ENCODE peak calls at places on chromosomes 6 and 20, in ten cellular contexts. O, S, H, W, Z, E, A, G, I and D are unnamed samples.

GRCh38 chr6:27019651-27020552 is 227.6 kb upstream of the PRSS16 start:
- DNase-seq in A (peak; percentile 18), E (peak; percentile 76), O (peak; percentile 92), Z (peak; percentile 93), W (peak; percentile 59), H (peak; percentile 88), S (peak; percentile 91), I (peak; percentile 89), G (peak; percentile 83), D (no peak)

GRCh38 chr6:74343804-74344203 is 647.8 kb downstream of the CD109 start:
- DNase-seq in G (no peak), A (no peak), E (no peak), W (no peak), O (no peak), S (peak; percentile 8), I (no peak), H (no peak), Z (no peak), D (no peak)

GRCh38 chr6:13397359-13398080 is 69.2 kb upstream of the TBC1D7 start:
- DNase-seq in H (no peak), G (no peak), A (no peak), I (no peak), Z (no peak), E (no peak), S (no peak), W (no peak), O (peak; percentile 56), D (no peak)

GRCh38 chr6:158808918-158809678 is 10.1 kb downstream of the EZR start:
- DNase-seq in O (no peak), I (no peak), A (no peak), W (no peak), G (no peak), H (no peak), E (peak; percentile 27), S (no peak), Z (no peak), D (no peak)

GRCh38 chr20:25036331-25036936 is 21.5 kb downstream of the ACSS1 start:
- DNase-seq in Z (no peak), I (no peak), O (no peak), W (no peak), H (no peak), G (no peak), S (no peak), E (no peak), A (no peak), D (no peak)

GRCh38 chr6:140073456-140073855 is 699.0 kb upstream of the CITED2 start:
- DNase-seq in S (peak; percentile 26), A (no peak), Z (no peak), H (no peak), I (no peak), O (no peak), W (no peak), G (no peak), E (no peak), D (no peak)

GRCh38 chr20:19090332-19090731 is 122.1 kb upstream of the SLC24A3 start:
- DNase-seq in W (no peak), Z (no peak), G (no peak), A (no peak), S (no peak), O (no peak), H (no peak), E (no peak), I (no peak), D (no peak)

GRCh38 chr6:26195376-26195923 is 108.2 kb downstream of the HFE start:
- DNase-seq in G (peak; percentile 65), O (peak; percentile 95), E (peak; percentile 91), H (no peak), S (peak; percentile 92), A (no peak), I (peak; percentile 87), W (peak; percentile 89), Z (peak; percentile 94), D (peak; percentile 88)

GRCh38 chr6:150689900-150690590 is 90.4 kb downstream of the PLEKHG1 start:
- DNase-seq in H (no peak), O (no peak), E (no peak), Z (no peak), W (no peak), G (no peak), A (no peak), I (no peak), S (no peak), D (no peak)

GRCh38 chr20:7716286-7716972 is 223.8 kb downstream of the HAO1 start:
- DNase-seq in H (no peak), I (no peak), Z (no peak), W (no peak), A (no peak), S (no peak), E (no peak), O (no peak), G (no peak), D (no peak)

GRCh38 chr6:5746392-5747140 is 260.2 kb downstream of the NRN1 start:
- DNase-seq in Z (no peak), S (no peak), W (no peak), G (no peak), A (no peak), O (no peak), H (peak; percentile 66), I (peak; percentile 63), E (no peak), D (no peak)

GRCh38 chr20:6142348-6142993 is 19.6 kb upstream of the FERMT1 start:
- DNase-seq in A (no peak), I (peak; percentile 66), O (no peak), W (peak; percentile 57), E (peak; percentile 46), Z (peak; percentile 76), G (peak; percentile 26), S (peak; percentile 48), H (peak; percentile 42), D (no peak)

GRCh38 chr6:18733921-18734550 is 346.9 kb downstream of the RNF144B start:
- DNase-seq in O (no peak), W (no peak), I (no peak), S (no peak), Z (no peak), E (no peak), A (no peak), H (no peak), G (no peak), D (no peak)

GRCh38 chr6:19731286-19731685 is 105.9 kb upstream of the ID4 start:
- DNase-seq in I (no peak), G (no peak), O (no peak), W (no peak), H (no peak), E (no peak), Z (no peak), A (no peak), S (peak; percentile 93), D (no peak)

GRCh38 chr20:36773548-36774242 is at the start of gene DSN1:
- DNase-seq in S (peak; percentile 97), W (peak; percentile 96), I (peak; percentile 99), H (peak; percentile 99), Z (peak; percentile 99), O (peak; percentile 99), E (peak; percentile 100), G (peak; percentile 98), A (peak; percentile 80), D (peak; percentile 98)

GRCh38 chr6:111709615-111710398 is 104.1 kb upstream of the TRAF3IP2 start:
- DNase-seq in Z (peak; percentile 71), W (peak; percentile 63), S (peak; percentile 62), A (no peak), I (peak; percentile 71), G (peak; percentile 65), O (no peak), H (no peak), E (peak; percentile 69), D (no peak)

GRCh38 chr6:150697515-150697914 is 97.8 kb downstream of the PLEKHG1 start:
- DNase-seq in S (no peak), E (no peak), O (no peak), W (no peak), G (no peak), Z (no peak), H (no peak), A (no peak), I (peak; percentile 20), D (no peak)

GRCh38 chr20:3911956-3912355 is 22.8 kb downstream of the PANK2 start:
- DNase-seq in S (no peak), A (no peak), G (no peak), I (no peak), Z (peak; percentile 28), H (no peak), W (no peak), O (peak; percentile 57), E (peak; percentile 42), D (no peak)

GRCh38 chr20:63642518-63643247 is 10.5 kb downstream of the STMN3 start:
- DNase-seq in A (no peak), S (no peak), E (no peak), O (no peak), G (peak; percentile 38), I (peak; percentile 67), Z (no peak), W (no peak), H (peak; percentile 44), D (no peak)

GRCh38 chr20:10578607-10579006 is 95.2 kb downstream of the JAG1 start:
- DNase-seq in I (no peak), H (no peak), O (no peak), G (no peak), E (no peak), S (peak; percentile 44), Z (no peak), W (no peak), A (no peak), D (no peak)

GRCh38 chr6:37258405-37258704 is 411 bp upstream of the TMEM217 start:
- DNase-seq in H (no peak), I (no peak), G (no peak), E (no peak), A (no peak), Z (no peak), W (no peak), O (no peak), S (no peak), D (no peak)

GRCh38 chr6:166770216-166771116 is 143.4 kb upstream of the RPS6KA2 start:
- DNase-seq in S (peak; percentile 6), A (no peak), I (no peak), W (no peak), E (no peak), Z (no peak), G (no peak), H (no peak), O (no peak), D (no peak)
- TF ChIP-seq CTCF in S (peak; percentile 48), A (no peak), I (no peak), W (no peak), E (no peak), Z (no peak), G (no peak), H (no peak), O (no peak), D (no peak)

GRCh38 chr6:31075528-31075927 is 36.8 kb downstream of the C6orf15 start:
- DNase-seq in Z (no peak), E (no peak), W (no peak), H (no peak), S (peak; percentile 80), O (no peak), G (no peak), I (no peak), A (no peak), D (no peak)
- TF ChIP-seq CTCF in Z (no peak), E (no peak), W (no peak), H (no peak), S (no peak), O (no peak), G (no peak), I (no peak), A (no peak), D (no peak)

GRCh38 chr6:119966484-119966883 is 616.9 kb upstream of the MAN1A1 start:
- DNase-seq in Z (no peak), W (no peak), A (no peak), H (peak; percentile 86), I (peak; percentile 39), E (no peak), G (no peak), O (no peak), S (no peak), D (no peak)
- TF ChIP-seq CTCF in Z (no peak), W (no peak), A (no peak), H (peak; percentile 63), I (peak; percentile 42), E (no peak), G (no peak), O (peak; percentile 12), S (no peak), D (no peak)

GRCh38 chr6:53496100-53496499 is 48.8 kb downstream of the GCLC start:
- DNase-seq in H (no peak), W (no peak), O (no peak), S (no peak), A (no peak), G (no peak), I (no peak), E (no peak), Z (no peak), D (no peak)
- TF ChIP-seq CTCF in H (no peak), W (no peak), O (no peak), S (no peak), A (no peak), G (no peak), I (no peak), E (no peak), Z (no peak), D (no peak)